ENCODE peak calls at places on chromosomes 2 and 18, in seven cellular contexts. B is OCI-LY7, U is PC-9, G is K562, D is SK-N-SH, Q is IMR-90, H is neural progenitor cell. P is an unnamed sample.

GRCh38 chr18:51110073-51110797 is 80.2 kb downstream of the SMAD4 start:
- DNase-seq in Q (peak), U (peak), D (peak), G (peak), H (peak), B (peak), P (peak)

GRCh38 chr2:53498210-53498609 is 269.4 kb upstream of the CHAC2 start:
- DNase-seq in D (no peak), U (no peak), Q (peak), H (no peak), B (no peak), G (no peak), P (peak)

GRCh38 chr18:48191494-48191893 is 217.7 kb downstream of the ZBTB7C start:
- DNase-seq in Q (no peak), B (no peak), D (no peak), U (no peak), H (peak), G (no peak), P (no peak)

GRCh38 chr2:223585691-223586090 is 16.5 kb downstream of the SCG2 start:
- DNase-seq in D (peak), B (no peak), U (peak), G (no peak), Q (peak), H (no peak), P (no peak)

GRCh38 chr2:190359896-190360376 is 16.5 kb downstream of the INPP1 start:
- DNase-seq in D (peak), H (peak), G (no peak), Q (peak), B (no peak), U (no peak), P (peak)

GRCh38 chr2:19362652-19363473 is 4.4 kb upstream of the OSR1 start:
- DNase-seq in H (peak), U (peak), D (peak), Q (peak), B (peak), G (peak), P (peak)

GRCh38 chr2:218985325-218986091 is 524 bp upstream of the FEV start:
- DNase-seq in G (peak), U (no peak), Q (no peak), D (peak), H (no peak), B (no peak), P (peak)

GRCh38 chr2:82498777-82499443 is 1960.2 kb downstream of the SUCLG1 start:
- DNase-seq in Q (no peak), H (no peak), B (no peak), G (no peak), D (no peak), U (no peak), P (no peak)

GRCh38 chr2:212392048-212392447 is 146.6 kb downstream of the ERBB4 start:
- DNase-seq in H (no peak), G (no peak), Q (peak), B (no peak), D (no peak), U (no peak), P (no peak)

GRCh38 chr2:131014141-131014540 is 79.1 kb downstream of the FAM168B start:
- DNase-seq in H (no peak), U (no peak), Q (no peak), G (no peak), D (no peak), B (no peak), P (no peak)

GRCh38 chr2:230758566-230759480 is 46.2 kb downstream of the CAB39 start:
- DNase-seq in B (no peak), Q (peak), U (no peak), G (no peak), D (no peak), H (no peak), P (peak)

GRCh38 chr2:47119001-47119400 is 36.1 kb downstream of the STPG4 start:
- DNase-seq in G (no peak), U (no peak), Q (peak), B (no peak), H (no peak), D (no peak), P (peak)

GRCh38 chr18:41974661-41975286 is 19.7 kb downstream of the PIK3C3 start:
- DNase-seq in Q (no peak), G (no peak), U (no peak), B (no peak), D (no peak), H (no peak), P (no peak)

GRCh38 chr2:129483366-129483765 is 496.1 kb upstream of the RAB6C start:
- DNase-seq in U (no peak), B (peak), H (no peak), G (no peak), D (no peak), Q (no peak), P (no peak)

GRCh38 chr2:36707050-36707449 is 10.5 kb downstream of the VIT start:
- DNase-seq in H (no peak), D (no peak), B (no peak), U (peak), Q (peak), G (peak), P (peak)

GRCh38 chr2:191638079-191638801 is 39.7 kb upstream of the NABP1 start:
- DNase-seq in D (no peak), G (peak), B (no peak), U (no peak), H (peak), Q (no peak), P (no peak)

GRCh38 chr2:167790781-167791450 is 456.5 kb downstream of the STK39 start:
- DNase-seq in G (no peak), H (no peak), D (no peak), Q (no peak), B (no peak), U (no peak), P (no peak)

GRCh38 chr2:200618590-200619021 is 32.8 kb downstream of the AOX1 start:
- DNase-seq in Q (peak), H (peak), B (peak), D (peak), G (peak), U (peak), P (no peak)

GRCh38 chr2:119246884-119247843 is 23.5 kb downstream of the STEAP3 start:
- DNase-seq in Q (no peak), H (no peak), G (no peak), D (no peak), U (no peak), B (peak), P (peak)

GRCh38 chr2:239266779-239267410 is 133.9 kb downstream of the HDAC4 start:
- DNase-seq in B (peak), U (no peak), H (no peak), G (no peak), D (no peak), Q (no peak), P (peak)

GRCh38 chr2:236178921-236179652 is 10.9 kb upstream of the GBX2 start:
- DNase-seq in D (peak), B (no peak), Q (no peak), G (no peak), H (peak), U (no peak), P (peak)

GRCh38 chr2:226963528-226963927 is 127.7 kb downstream of the RHBDD1 start:
- DNase-seq in U (no peak), G (no peak), B (no peak), Q (peak), H (peak), D (no peak), P (peak)

GRCh38 chr2:151238527-151239487 is 22.9 kb downstream of the RBM43 start:
- DNase-seq in D (peak), U (peak), Q (peak), H (peak), B (peak), G (peak), P (peak)

GRCh38 chr2:64003239-64003638 is 16.0 kb downstream of the VPS54 start:
- DNase-seq in G (no peak), H (no peak), U (no peak), Q (no peak), B (no peak), D (no peak), P (no peak)

GRCh38 chr2:29012211-29012681 is 31.1 kb downstream of the TOGARAM2 start:
- DNase-seq in G (no peak), Q (no peak), H (no peak), U (no peak), D (peak), B (peak), P (peak)

GRCh38 chr2:235032466-235032865 is 80.6 kb downstream of the SH3BP4 start:
- DNase-seq in G (no peak), H (no peak), Q (no peak), D (no peak), U (no peak), B (no peak), P (no peak)

GRCh38 chr2:1169291-1169949 is 218.8 kb downstream of the SNTG2 start:
- DNase-seq in U (no peak), Q (no peak), H (no peak), B (no peak), G (no peak), D (no peak), P (peak)

GRCh38 chr18:70390366-70391090 is 101.7 kb downstream of the SOCS6 start:
- DNase-seq in U (no peak), H (no peak), G (no peak), Q (peak), B (no peak), D (no peak), P (peak)

GRCh38 chr2:9380702-9381628 is 42.4 kb downstream of the ITGB1BP1 start:
- DNase-seq in B (no peak), H (no peak), D (no peak), Q (peak), U (peak), G (no peak), P (peak)

GRCh38 chr2:70684846-70685622 is 83.0 kb downstream of the ADD2 start:
- DNase-seq in H (no peak), U (no peak), D (no peak), B (no peak), Q (no peak), G (peak), P (no peak)

GRCh38 chr2:232473467-232473890 is 14.2 kb downstream of the ECEL1 start:
- DNase-seq in U (no peak), H (no peak), D (peak), G (peak), B (no peak), Q (no peak), P (no peak)

GRCh38 chr2:168246483-168247340 is 683 bp downstream of the STK39 start:
- DNase-seq in H (peak), Q (peak), U (peak), B (peak), G (peak), D (peak), P (peak)

GRCh38 chr2:9780368-9781130 is 62.7 kb upstream of the TAF1B start:
- DNase-seq in H (no peak), B (no peak), U (no peak), Q (no peak), D (no peak), G (no peak), P (no peak)

GRCh38 chr2:41782306-41783158 is 265.3 kb upstream of the PKDCC start:
- DNase-seq in D (peak), U (peak), B (peak), Q (peak), G (peak), H (peak), P (peak)

GRCh38 chr18:14919666-14920065 is 171.7 kb downstream of the ANKRD30B start:
- DNase-seq in H (no peak), B (no peak), U (no peak), Q (no peak), G (no peak), D (no peak), P (no peak)
- H3K4me2 ChIP-seq in H (no peak), B (no peak), U (no peak), Q (no peak), G (no peak), D (no peak), P (no peak)

DNA sequence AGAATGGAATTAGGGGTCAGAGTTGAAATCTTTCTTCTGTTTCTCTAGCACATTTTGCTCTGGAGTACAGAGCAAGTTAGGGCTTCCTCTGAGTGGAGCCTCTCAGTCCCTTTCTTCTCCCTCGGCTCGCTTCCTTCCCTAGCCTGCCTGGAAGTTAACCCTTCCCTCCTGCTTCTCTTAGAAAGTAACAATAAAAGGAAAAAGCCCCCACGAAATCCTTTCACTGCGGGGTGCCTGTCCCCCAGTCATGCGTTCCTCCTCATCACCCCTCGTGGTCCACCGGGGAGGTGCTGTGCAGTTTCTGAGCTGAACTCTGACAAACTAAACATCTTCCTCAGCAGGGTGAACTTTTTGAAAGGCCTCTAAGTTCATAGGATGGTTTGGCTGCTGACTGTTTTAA is 2.0 kb downstream of the IGFBP2 start:
- DNase-seq in H (peak), U (no peak), Q (no peak), D (peak), B (no peak), G (no peak), P (no peak)
- H3K4me3 ChIP-seq in H (peak), U (peak), Q (no peak), D (peak), B (no peak), G (no peak), P (peak)

DNA sequence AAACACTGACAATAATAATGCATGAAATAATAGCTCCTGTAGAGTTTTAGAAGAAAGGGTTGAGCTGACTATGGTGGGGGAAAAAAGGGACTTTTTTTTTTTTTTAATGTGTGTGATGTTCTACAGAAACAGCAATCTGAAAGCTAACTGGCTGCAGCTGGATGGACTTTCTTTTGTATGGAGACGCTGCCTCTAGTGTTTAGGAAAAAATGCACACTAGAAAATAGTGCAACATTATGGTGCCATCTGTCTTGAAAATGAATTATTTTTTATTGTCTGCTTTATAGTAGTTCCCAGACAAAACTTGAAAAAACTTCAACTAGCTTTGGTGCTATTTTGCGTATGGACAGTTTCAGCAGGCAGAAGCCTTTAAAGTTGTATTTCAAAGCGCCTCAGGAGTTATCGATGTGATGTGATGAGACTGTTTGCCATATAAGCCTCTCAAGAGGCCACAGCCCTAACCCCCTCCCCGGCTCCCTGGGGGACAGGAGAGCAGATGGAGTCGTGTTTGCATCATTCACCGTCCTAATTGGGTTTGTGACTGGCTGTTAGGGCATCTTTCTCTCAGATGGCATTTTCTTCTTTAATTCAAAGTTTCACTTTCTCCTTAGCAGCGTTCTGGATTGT is 86.9 kb downstream of the LTBP1 start:
- DNase-seq in H (peak), Q (peak), D (peak), G (peak), B (peak), U (no peak), P (no peak)
- H2AFZ ChIP-seq in H (no peak), Q (peak), D (peak), G (no peak), B (peak), U (no peak), P (no peak)

GRCh38 chr2:144456680-144457079 is 63.2 kb downstream of the ZEB2 start:
- DNase-seq in D (no peak), H (no peak), Q (peak), B (no peak), G (peak), U (no peak), P (peak)

GRCh38 chr2:144453039-144453336 is 66.9 kb downstream of the ZEB2 start:
- DNase-seq in H (no peak), B (no peak), D (no peak), Q (peak), G (no peak), U (no peak), P (no peak)

GRCh38 chr2:144455979-144456378 is 63.9 kb downstream of the ZEB2 start:
- DNase-seq in D (no peak), Q (no peak), G (no peak), H (no peak), B (no peak), U (no peak), P (no peak)

GRCh38 chr2:144453486-144454158 is 66.3 kb downstream of the ZEB2 start:
- DNase-seq in D (no peak), Q (peak), G (no peak), B (no peak), H (no peak), U (no peak), P (no peak)

GRCh38 chr2:144454466-144455287 is 65.2 kb downstream of the ZEB2 start:
- DNase-seq in D (no peak), G (peak), H (no peak), Q (peak), U (no peak), B (no peak), P (no peak)
- H3K4me2 ChIP-seq in D (peak), G (no peak), H (peak), Q (peak), U (no peak), B (peak), P (peak)

P was measured in osteoblast.